ENCODE peak calls at places on chromosomes 13 and 19, in six cellular contexts. Q, J, R, D, T and O are unnamed samples.

GRCh38 chr13:77460195-77460594 is 75.3 kb upstream of the SCEL start:
- DNase-seq in R (no peak), T (no peak), D (no peak), J (no peak), Q (peak), O (no peak)

GRCh38 chr19:47363758-47364529 is 14.8 kb downstream of the DHX34 start:
- DNase-seq in J (no peak), D (no peak), Q (no peak), T (no peak), R (no peak), O (no peak)

GRCh38 chr19:17281391-17282304 is at the start of gene ANKLE1:
- DNase-seq in J (no peak), R (peak), T (peak), D (no peak), Q (no peak), O (peak)

GRCh38 chr19:52735734-52736133 is 890 bp upstream of the ZNF611 start:
- DNase-seq in D (no peak), R (no peak), J (no peak), T (no peak), Q (peak), O (peak)

GRCh38 chr13:27644302-27644701 is 22.6 kb downstream of the POLR1D start:
- DNase-seq in J (no peak), D (no peak), T (no peak), Q (no peak), R (no peak), O (no peak)

GRCh38 chr13:51726446-51727185 is 77.3 kb downstream of the DHRS12 start:
- DNase-seq in Q (no peak), T (no peak), J (no peak), D (no peak), R (no peak), O (no peak)

GRCh38 chr13:65825039-65825438 is 1405.1 kb downstream of the PCDH9 start:
- DNase-seq in T (no peak), J (no peak), Q (no peak), D (no peak), R (no peak), O (no peak)

GRCh38 chr19:30878456-30878855 is 470.8 kb downstream of the TSHZ3 start:
- DNase-seq in Q (no peak), T (no peak), J (no peak), R (no peak), D (no peak), O (no peak)

GRCh38 chr19:47275866-47276461 is 1.3 kb downstream of the INAFM1 start:
- DNase-seq in Q (no peak), R (no peak), T (no peak), J (no peak), D (no peak), O (no peak)

GRCh38 chr13:54185785-54186184 is 1157.2 kb downstream of the OLFM4 start:
- DNase-seq in T (no peak), D (no peak), R (no peak), Q (no peak), J (no peak), O (no peak)

GRCh38 chr19:55702131-55702627 is 27.2 kb downstream of the EPN1 start:
- DNase-seq in Q (no peak), R (no peak), T (no peak), D (no peak), J (no peak), O (peak)

GRCh38 chr13:25111557-25111956 is 15.6 kb downstream of the PABPC3 start:
- DNase-seq in Q (no peak), J (no peak), D (no peak), R (no peak), T (no peak), O (no peak)

GRCh38 chr13:34207334-34207733 is 389.4 kb downstream of the RFC3 start:
- DNase-seq in Q (no peak), T (no peak), J (no peak), R (no peak), D (no peak), O (no peak)

GRCh38 chr13:106467406-106468122 is 67.9 kb downstream of the EFNB2 start:
- DNase-seq in Q (no peak), J (no peak), R (no peak), T (no peak), D (no peak), O (no peak)

GRCh38 chr13:91456837-91457236 is 58.4 kb downstream of the GPC5 start:
- DNase-seq in T (no peak), D (no peak), J (no peak), R (no peak), Q (no peak), O (no peak)

GRCh38 chr13:90416519-90416918 is 931.0 kb upstream of the MIR17HG start:
- DNase-seq in R (no peak), J (no peak), Q (no peak), D (no peak), T (no peak), O (no peak)